ENCODE peak calls at places on chromosome 1, in five cellular contexts. One of them, this sample, is unnamed.

GRCh38 chr1:161092621-161093028 is 3.3 kb upstream of the NECTIN4 start:
- DNase-seq in tibial nerve: no peak
- DNase-seq in mesenchymal stem cell: no peak
- DNase-seq in cardiac muscle cell: no peak
- DNase-seq in A549: no peak
- DNase-seq in this sample: no peak

GRCh38 chr1:156860113-156860638 is 489 bp upstream of the NTRK1 start:
- DNase-seq in tibial nerve: no peak
- DNase-seq in mesenchymal stem cell: peak
- DNase-seq in cardiac muscle cell: peak
- DNase-seq in A549: peak
- DNase-seq in this sample: no peak

GRCh38 chr1:52153898-52154297 is 12.0 kb downstream of the ZFYVE9 start:
- DNase-seq in tibial nerve: no peak
- DNase-seq in mesenchymal stem cell: no peak
- DNase-seq in cardiac muscle cell: peak
- DNase-seq in A549: no peak
- DNase-seq in this sample: no peak

GRCh38 chr1:86541859-86542258 is 5.0 kb upstream of the CLCA4 start:
- DNase-seq in tibial nerve: no peak
- DNase-seq in mesenchymal stem cell: no peak
- DNase-seq in cardiac muscle cell: no peak
- DNase-seq in A549: no peak
- DNase-seq in this sample: no peak

GRCh38 chr1:155000475-155000724 is 2.2 kb upstream of the ZBTB7B start:
- DNase-seq in tibial nerve: no peak
- DNase-seq in mesenchymal stem cell: no peak
- DNase-seq in cardiac muscle cell: no peak
- DNase-seq in A549: peak
- DNase-seq in this sample: peak

GRCh38 chr1:109438798-109439297 is 12.6 kb upstream of the PSMA5 start:
- DNase-seq in tibial nerve: no peak
- DNase-seq in mesenchymal stem cell: peak
- DNase-seq in cardiac muscle cell: peak
- DNase-seq in A549: no peak
- DNase-seq in this sample: no peak

GRCh38 chr1:212035835-212036605 is 472 bp downstream of the DTL start:
- DNase-seq in tibial nerve: no peak
- DNase-seq in mesenchymal stem cell: no peak
- DNase-seq in cardiac muscle cell: no peak
- DNase-seq in A549: no peak
- DNase-seq in this sample: no peak

GRCh38 chr1:172135076-172135672 is 285.3 kb upstream of the C1orf105 start:
- DNase-seq in tibial nerve: no peak
- DNase-seq in mesenchymal stem cell: peak
- DNase-seq in cardiac muscle cell: no peak
- DNase-seq in A549: peak
- DNase-seq in this sample: no peak

GRCh38 chr1:125064481-125064880 is 3879.7 kb downstream of the SRGAP2C start:
- DNase-seq in tibial nerve: no peak
- DNase-seq in mesenchymal stem cell: no peak
- DNase-seq in cardiac muscle cell: no peak
- DNase-seq in A549: no peak
- DNase-seq in this sample: no peak

GRCh38 chr1:5998906-5999301 is 6.7 kb upstream of the NPHP4 start:
- DNase-seq in tibial nerve: no peak
- DNase-seq in mesenchymal stem cell: no peak
- DNase-seq in cardiac muscle cell: no peak
- DNase-seq in A549: no peak
- DNase-seq in this sample: peak

GRCh38 chr1:172801923-172802322 is 143.0 kb downstream of the FASLG start:
- DNase-seq in tibial nerve: no peak
- DNase-seq in mesenchymal stem cell: no peak
- DNase-seq in cardiac muscle cell: no peak
- DNase-seq in A549: no peak
- DNase-seq in this sample: no peak

GRCh38 chr1:58764294-58764978 is 19.4 kb downstream of the JUN start:
- DNase-seq in tibial nerve: no peak
- DNase-seq in mesenchymal stem cell: peak
- DNase-seq in cardiac muscle cell: peak
- DNase-seq in A549: no peak
- DNase-seq in this sample: no peak

GRCh38 chr1:205235921-205236320 is 8.2 kb downstream of the TMCC2 start:
- DNase-seq in tibial nerve: no peak
- DNase-seq in mesenchymal stem cell: no peak
- DNase-seq in cardiac muscle cell: no peak
- DNase-seq in A549: no peak
- DNase-seq in this sample: no peak

GRCh38 chr1:109883248-109883955 is 27.2 kb upstream of the CSF1 start:
- DNase-seq in tibial nerve: peak
- DNase-seq in mesenchymal stem cell: no peak
- DNase-seq in cardiac muscle cell: no peak
- DNase-seq in A549: no peak
- DNase-seq in this sample: no peak

GRCh38 chr1:198088360-198089071 is 68.3 kb upstream of the NEK7 start:
- DNase-seq in tibial nerve: no peak
- DNase-seq in mesenchymal stem cell: peak
- DNase-seq in cardiac muscle cell: peak
- DNase-seq in A549: peak
- DNase-seq in this sample: peak

GRCh38 chr1:197980457-197980856 is 63.3 kb downstream of the LHX9 start:
- DNase-seq in tibial nerve: no peak
- DNase-seq in mesenchymal stem cell: no peak
- DNase-seq in cardiac muscle cell: no peak
- DNase-seq in A549: no peak
- DNase-seq in this sample: no peak

GRCh38 chr1:230323686-230324085 is 102.4 kb downstream of the PGBD5 start:
- DNase-seq in tibial nerve: no peak
- DNase-seq in mesenchymal stem cell: no peak
- DNase-seq in cardiac muscle cell: no peak
- DNase-seq in A549: no peak
- DNase-seq in this sample: no peak

GRCh38 chr1:87203890-87204289 is 124.8 kb upstream of the LMO4 start:
- DNase-seq in tibial nerve: no peak
- DNase-seq in mesenchymal stem cell: no peak
- DNase-seq in cardiac muscle cell: peak
- DNase-seq in A549: no peak
- DNase-seq in this sample: no peak

GRCh38 chr1:65310078-65310587 is 790 bp downstream of the DNAJC6 start:
- DNase-seq in tibial nerve: no peak
- DNase-seq in mesenchymal stem cell: no peak
- DNase-seq in cardiac muscle cell: no peak
- DNase-seq in A549: no peak
- DNase-seq in this sample: no peak

GRCh38 chr1:59779949-59780348 is 34.8 kb upstream of the HOOK1 start:
- DNase-seq in tibial nerve: no peak
- DNase-seq in mesenchymal stem cell: no peak
- DNase-seq in cardiac muscle cell: no peak
- DNase-seq in A549: no peak
- DNase-seq in this sample: no peak

GRCh38 chr1:55443175-55443933 is 228.2 kb upstream of the USP24 start:
- DNase-seq in tibial nerve: peak
- DNase-seq in mesenchymal stem cell: peak
- DNase-seq in cardiac muscle cell: peak
- DNase-seq in A549: peak
- DNase-seq in this sample: peak

GRCh38 chr1:21289700-21290545 is at the start of gene ECE1:
- DNase-seq in tibial nerve: no peak
- DNase-seq in mesenchymal stem cell: peak
- DNase-seq in cardiac muscle cell: peak
- DNase-seq in A549: peak
- DNase-seq in this sample: peak

GRCh38 chr1:21291964-21292363 is 1.7 kb upstream of the ECE1 start:
- DNase-seq in tibial nerve: no peak
- DNase-seq in mesenchymal stem cell: no peak
- DNase-seq in cardiac muscle cell: no peak
- DNase-seq in A549: no peak
- DNase-seq in this sample: no peak

GRCh38 chr1:21289127-21289526 is 1.1 kb downstream of the ECE1 start:
- DNase-seq in tibial nerve: no peak
- DNase-seq in mesenchymal stem cell: no peak
- DNase-seq in cardiac muscle cell: no peak
- DNase-seq in A549: no peak
- DNase-seq in this sample: no peak

GRCh38 chr1:21291184-21291583 is 921 bp upstream of the ECE1 start:
- DNase-seq in tibial nerve: no peak
- DNase-seq in mesenchymal stem cell: no peak
- DNase-seq in cardiac muscle cell: no peak
- DNase-seq in A549: no peak
- DNase-seq in this sample: no peak

GRCh38 chr1:21290546-21290944 is 282 bp upstream of the ECE1 start:
- DNase-seq in tibial nerve: no peak
- DNase-seq in mesenchymal stem cell: no peak
- DNase-seq in cardiac muscle cell: no peak
- DNase-seq in A549: peak
- DNase-seq in this sample: no peak
- H3K27ac ChIP-seq in tibial nerve: peak
- H3K27ac ChIP-seq in mesenchymal stem cell: no peak
- H3K27ac ChIP-seq in cardiac muscle cell: no peak
- H3K27ac ChIP-seq in A549: peak
- H3K27ac ChIP-seq in this sample: peak

GRCh38 chr1:201399018-201399351 is at the start of gene LAD1:
- DNase-seq in tibial nerve: no peak
- DNase-seq in mesenchymal stem cell: no peak
- DNase-seq in cardiac muscle cell: no peak
- DNase-seq in A549: no peak
- DNase-seq in this sample: no peak
- H3K4me3 ChIP-seq in tibial nerve: peak
- H3K4me3 ChIP-seq in mesenchymal stem cell: peak
- H3K4me3 ChIP-seq in cardiac muscle cell: peak
- H3K4me3 ChIP-seq in A549: no peak
- H3K4me3 ChIP-seq in this sample: peak

GRCh38 chr1:196455697-196456096 is 152.5 kb downstream of the KCNT2 start:
- DNase-seq in tibial nerve: no peak
- DNase-seq in mesenchymal stem cell: no peak
- DNase-seq in cardiac muscle cell: no peak
- DNase-seq in A549: no peak
- DNase-seq in this sample: no peak
- H3K27ac ChIP-seq in tibial nerve: no peak
- H3K27ac ChIP-seq in mesenchymal stem cell: no peak
- H3K27ac ChIP-seq in cardiac muscle cell: no peak
- H3K27ac ChIP-seq in A549: no peak
- H3K27ac ChIP-seq in this sample: no peak

DNA sequence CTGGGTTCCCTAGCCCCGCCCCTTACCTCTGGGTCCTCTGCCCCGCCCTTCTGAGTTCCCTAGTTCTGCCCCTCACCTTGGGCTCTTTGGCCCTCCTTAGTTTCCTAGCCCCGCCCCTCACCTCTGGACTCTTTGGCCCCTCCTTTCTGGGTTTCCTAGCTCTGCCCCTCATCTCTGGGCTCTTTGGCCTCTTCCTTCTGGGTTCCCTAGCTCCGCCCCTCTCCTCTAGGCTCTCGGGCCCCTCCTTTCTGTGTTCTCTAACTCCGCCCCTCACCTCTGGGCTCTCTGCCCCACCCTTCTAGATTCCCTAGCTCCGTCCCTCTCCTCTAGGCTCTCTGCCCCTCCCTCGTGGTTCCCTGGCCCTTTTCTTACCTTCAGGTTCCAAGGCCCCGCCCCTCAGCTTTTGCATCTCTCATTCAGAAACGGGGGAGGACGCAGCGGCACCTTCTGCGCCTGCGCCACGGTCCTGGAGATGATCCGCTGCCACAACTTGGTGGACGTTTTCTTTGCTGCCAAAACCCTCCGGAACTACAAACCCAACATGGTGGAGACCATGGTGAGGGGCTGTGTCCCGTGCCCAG is 88.5 kb downstream of the PTPRU start:
- DNase-seq in tibial nerve: no peak
- DNase-seq in mesenchymal stem cell: no peak
- DNase-seq in cardiac muscle cell: peak
- DNase-seq in A549: no peak
- DNase-seq in this sample: no peak
- H3K4me3 ChIP-seq in tibial nerve: no peak
- H3K4me3 ChIP-seq in mesenchymal stem cell: no peak
- H3K4me3 ChIP-seq in cardiac muscle cell: no peak
- H3K4me3 ChIP-seq in A549: no peak
- H3K4me3 ChIP-seq in this sample: no peak

GRCh38 chr1:248857749-248858095 is 1.2 kb downstream of the ZNF692 start:
- DNase-seq in tibial nerve: no peak
- DNase-seq in mesenchymal stem cell: no peak
- DNase-seq in cardiac muscle cell: no peak
- DNase-seq in A549: no peak
- DNase-seq in this sample: no peak

GRCh38 chr1:248858096-248858890 is 592 bp downstream of the ZNF692 start:
- DNase-seq in tibial nerve: no peak
- DNase-seq in mesenchymal stem cell: peak
- DNase-seq in cardiac muscle cell: peak
- DNase-seq in A549: peak
- DNase-seq in this sample: peak

GRCh38 chr1:248858891-248859889 is at the start of gene ZNF692:
- DNase-seq in tibial nerve: peak
- DNase-seq in mesenchymal stem cell: peak
- DNase-seq in cardiac muscle cell: peak
- DNase-seq in A549: peak
- DNase-seq in this sample: peak

GRCh38 chr1:248861621-248862020 is 2.7 kb upstream of the ZNF692 start:
- DNase-seq in tibial nerve: no peak
- DNase-seq in mesenchymal stem cell: no peak
- DNase-seq in cardiac muscle cell: no peak
- DNase-seq in A549: no peak
- DNase-seq in this sample: no peak

DNA sequence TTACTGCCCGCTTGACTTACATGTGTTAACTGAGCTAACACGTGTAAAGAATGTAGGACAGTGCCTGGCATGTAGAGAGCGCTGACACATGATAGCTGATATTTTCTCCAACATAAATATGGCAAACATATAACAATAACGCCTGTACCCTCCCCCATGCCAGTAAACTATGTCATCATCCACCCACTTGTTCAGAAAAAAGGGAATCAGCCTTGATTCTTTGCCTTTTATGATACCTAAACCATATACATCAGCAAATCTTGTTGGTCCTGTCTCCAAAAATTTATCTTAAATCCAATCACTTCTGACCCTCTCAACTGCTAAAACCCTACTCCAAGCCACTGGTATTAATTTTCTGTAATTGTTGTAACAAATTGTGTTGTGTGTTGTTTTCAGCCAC is 1.1 kb upstream of the ZNF692 start:
- DNase-seq in tibial nerve: no peak
- DNase-seq in mesenchymal stem cell: no peak
- DNase-seq in cardiac muscle cell: no peak
- DNase-seq in A549: no peak
- DNase-seq in this sample: no peak
- H3K27ac ChIP-seq in tibial nerve: peak
- H3K27ac ChIP-seq in mesenchymal stem cell: no peak
- H3K27ac ChIP-seq in cardiac muscle cell: no peak
- H3K27ac ChIP-seq in A549: peak
- H3K27ac ChIP-seq in this sample: peak